ENCODE peak calls at places on chromosome 16, in five cellular contexts. F is right lobe of liver, Z is breast epithelium, I is OCI-LY7, P is Peyer's patch. C is an unnamed sample.

GRCh38 chr16:5060073-5060641 is 5.6 kb downstream of the C16orf89 start:
- DNase-seq in P (no peak), Z (no peak), F (no peak), I (no peak), C (peak; percentile 46)

GRCh38 chr16:55703003-55704001 is 47.5 kb downstream of the SLC6A2 start:
- DNase-seq in I (peak; percentile 44), P (no peak), Z (no peak), F (no peak), C (no peak)

GRCh38 chr16:4805231-4805630 is 2.8 kb upstream of the ROGDI start:
- DNase-seq in F (no peak), P (no peak), Z (no peak), I (no peak), C (no peak)

GRCh38 chr16:12682441-12682840 is 121.2 kb downstream of the CPPED1 start:
- DNase-seq in I (no peak), Z (no peak), F (no peak), P (no peak), C (no peak)

GRCh38 chr16:68707341-68708152 is 29.5 kb upstream of the CDH1 start:
- DNase-seq in F (no peak), Z (peak; percentile 88), P (no peak), I (no peak), C (no peak)

GRCh38 chr16:2969545-2970521 is 685 bp downstream of the PAQR4 start:
- DNase-seq in Z (no peak), I (peak; percentile 87), P (peak; percentile 61), F (peak; percentile 63), C (peak; percentile 92)

GRCh38 chr16:11254913-11255736 is 879 bp downstream of the SOCS1 start:
- DNase-seq in P (peak; percentile 75), I (peak; percentile 85), Z (peak; percentile 63), F (peak; percentile 42), C (no peak)

GRCh38 chr16:46947900-46948547 is 25.4 kb downstream of the DNAJA2 start:
- DNase-seq in I (peak; percentile 67), F (no peak), Z (no peak), P (no peak), C (peak; percentile 64)

GRCh38 chr16:19168173-19169080 is at the start of gene SYT17:
- DNase-seq in I (no peak), P (no peak), Z (no peak), F (peak; percentile 55), C (peak; percentile 74)

GRCh38 chr16:86432691-86433090 is 77.6 kb upstream of the FOXF1 start:
- DNase-seq in P (no peak), I (no peak), Z (no peak), F (no peak), C (no peak)

GRCh38 chr16:11380836-11381235 is 35.6 kb downstream of the RMI2 start:
- DNase-seq in I (no peak), F (no peak), Z (no peak), P (no peak), C (peak; percentile 18)

GRCh38 chr16:66325977-66326376 is 40.5 kb upstream of the CDH5 start:
- DNase-seq in I (no peak), P (no peak), F (no peak), Z (no peak), C (no peak)

GRCh38 chr16:29009050-29009837 is 24.4 kb downstream of the LAT start:
- DNase-seq in F (no peak), I (no peak), Z (no peak), P (no peak), C (no peak)

GRCh38 chr16:5000573-5001001 is 33.1 kb downstream of the NAGPA start:
- DNase-seq in Z (no peak), I (no peak), P (no peak), F (no peak), C (peak; percentile 41)

GRCh38 chr16:21663889-21664647 is at the start of gene OTOA:
- DNase-seq in F (peak; percentile 23), I (no peak), P (peak; percentile 40), Z (no peak), C (peak; percentile 87)

GRCh38 chr16:86062271-86062965 is 163.5 kb downstream of the IRF8 start:
- DNase-seq in P (no peak), I (no peak), F (no peak), Z (no peak), C (peak; percentile 42)

GRCh38 chr16:87463722-87464690 is 28.8 kb downstream of the ZCCHC14 start:
- DNase-seq in I (peak; percentile 13), P (no peak), F (no peak), Z (no peak), C (no peak)

GRCh38 chr16:87952751-87953150 is 1.5 kb downstream of the BANP start:
- DNase-seq in I (no peak), Z (no peak), P (no peak), F (no peak), C (no peak)

GRCh38 chr16:56547120-56547948 is 17.5 kb upstream of the MT4 start:
- DNase-seq in I (peak; percentile 54), Z (no peak), P (no peak), F (no peak), C (no peak)

GRCh38 chr16:30820952-30821421 is 34.0 kb upstream of the ZNF629 start:
- DNase-seq in I (no peak), P (no peak), F (no peak), Z (no peak), C (no peak)

GRCh38 chr16:63287411-63287810 is 1251.2 kb upstream of the CDH8 start:
- DNase-seq in Z (no peak), P (no peak), I (no peak), F (no peak), C (no peak)

GRCh38 chr16:5175263-5175662 is 77.7 kb upstream of the EEF2KMT start:
- DNase-seq in I (no peak), F (no peak), P (no peak), Z (no peak), C (no peak)

GRCh38 chr16:84281077-84281476 is 13.6 kb upstream of the WFDC1 start:
- DNase-seq in Z (no peak), F (no peak), I (peak; percentile 56), P (no peak), C (no peak)

GRCh38 chr16:27448531-27449433 is 46.8 kb downstream of the IL21R start:
- DNase-seq in P (no peak), Z (no peak), I (no peak), F (no peak), C (no peak)

GRCh38 chr16:50924759-50925545 is 183.1 kb downstream of the CYLD start:
- DNase-seq in P (no peak), Z (no peak), F (no peak), I (no peak), C (no peak)

GRCh38 chr16:49467540-49468372 is 94.2 kb downstream of the C16orf78 start:
- DNase-seq in F (no peak), I (no peak), P (no peak), Z (no peak), C (peak; percentile 57)

GRCh38 chr16:67458121-67458641 is 22.8 kb downstream of the ATP6V0D1 start:
- DNase-seq in F (no peak), I (no peak), P (no peak), Z (no peak), C (no peak)

GRCh38 chr16:67454104-67454503 is 23.2 kb downstream of the HSD11B2 start:
- DNase-seq in F (no peak), I (no peak), Z (no peak), P (no peak), C (no peak)

GRCh38 chr16:67454852-67455251 is 23.9 kb downstream of the HSD11B2 start:
- DNase-seq in P (no peak), F (no peak), I (no peak), Z (no peak), C (no peak)

GRCh38 chr16:67457611-67458010 is 23.3 kb downstream of the ATP6V0D1 start:
- DNase-seq in P (no peak), F (no peak), I (no peak), Z (no peak), C (no peak)

GRCh38 chr16:67456383-67457140 is 24.4 kb downstream of the ATP6V0D1 start:
- DNase-seq in I (no peak), Z (no peak), P (no peak), F (no peak), C (no peak)
- TF ChIP-seq CTCF in I (peak; percentile 63), Z (peak; percentile 82), P (peak; percentile 78), F (peak; percentile 41), C (peak; percentile 12)

GRCh38 chr16:349211-349610 is 3.3 kb downstream of the AXIN1 start:
- DNase-seq in P (no peak), I (no peak), F (no peak), Z (no peak), C (peak; percentile 78)

GRCh38 chr16:352547-353403 is at the start of gene AXIN1:
- DNase-seq in F (peak; percentile 100), I (peak; percentile 98), Z (peak; percentile 100), P (peak; percentile 100), C (peak; percentile 100)

GRCh38 chr16:351804-352520 is 561 bp downstream of the AXIN1 start:
- DNase-seq in Z (no peak), P (no peak), I (no peak), F (peak; percentile 54), C (peak; percentile 93)

GRCh38 chr16:347203-347602 is 5.3 kb downstream of the AXIN1 start:
- DNase-seq in P (no peak), Z (no peak), I (no peak), F (no peak), C (no peak)

DNA sequence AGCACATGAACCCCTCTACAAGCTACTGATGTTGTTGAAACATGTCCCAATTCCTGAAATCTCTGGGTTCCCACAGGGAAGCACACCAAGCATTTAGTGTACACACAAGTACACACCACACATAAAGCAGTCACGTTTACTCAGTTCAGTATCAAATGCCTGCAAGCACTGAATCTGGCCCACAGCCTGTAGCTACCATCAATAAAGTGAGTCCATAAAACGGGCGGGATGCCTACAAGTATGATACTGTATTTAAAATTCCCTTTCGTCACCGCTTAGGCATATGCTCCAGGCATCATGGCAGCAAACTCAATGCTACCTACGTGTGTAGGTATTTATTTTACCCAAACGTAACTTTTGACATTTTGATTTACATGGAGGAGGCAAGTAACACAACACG is 2.3 kb downstream of the AXIN1 start:
- DNase-seq in F (no peak), Z (no peak), P (no peak), I (no peak), C (no peak)
- H3K4me1 ChIP-seq in F (peaks cover 11% of the 10 kb centered on the region), Z (peaks cover 5% of the 10 kb centered on the region), P (no peaks in the 10 kb centered on the region), I (peaks cover 22% of the 10 kb centered on the region), C (peaks cover 73% of the 10 kb centered on the region)

DNA sequence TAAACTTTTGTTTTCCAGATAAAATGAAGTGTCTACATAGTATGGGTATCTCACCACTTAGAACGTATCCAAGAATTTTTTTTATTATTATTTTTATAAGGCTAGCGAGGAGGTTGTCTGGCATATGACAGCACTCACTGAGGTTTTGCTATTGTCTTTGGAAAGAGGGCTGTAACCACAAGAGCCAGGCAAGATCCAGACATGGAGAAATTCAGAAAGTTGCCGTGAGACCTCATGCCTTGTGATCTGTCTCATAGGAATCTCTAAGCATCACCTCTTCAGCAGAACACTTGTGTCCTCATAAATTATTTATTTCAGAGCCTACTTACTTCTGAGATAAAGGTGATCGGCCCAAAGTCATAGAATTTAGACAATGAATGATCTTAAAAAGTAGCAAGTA is 410.8 kb downstream of the CDH11 start:
- DNase-seq in Z (no peak), F (no peak), I (no peak), P (no peak), C (no peak)
- TF ChIP-seq CTCF in Z (no peak), F (no peak), I (no peak), P (no peak), C (no peak)

DNA sequence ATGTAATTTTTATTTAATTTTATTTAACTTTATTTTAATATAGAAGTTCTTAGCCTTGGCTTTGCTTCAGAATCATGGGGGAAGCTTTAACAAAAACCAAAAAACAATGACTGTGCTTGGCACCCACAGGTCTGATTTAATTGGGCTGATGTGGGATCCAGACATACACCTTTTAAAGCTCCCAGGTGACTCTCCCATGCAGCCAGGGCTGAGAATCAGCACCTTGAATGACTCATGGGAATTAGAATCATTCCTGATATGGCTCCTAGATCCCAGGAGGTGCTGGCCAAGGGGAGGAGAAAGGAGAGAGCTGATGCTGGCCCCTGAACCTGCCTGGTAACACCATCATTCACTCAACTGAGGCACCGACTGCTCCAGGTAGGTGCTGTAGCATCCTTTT is 240.7 kb downstream of the PARN start:
- DNase-seq in Z (no peak), I (no peak), F (no peak), P (no peak), C (no peak)
- H3K4me1 ChIP-seq in Z (no peaks in the 10 kb centered on the region), I (peaks cover 29% of the 10 kb centered on the region), F (no peaks in the 10 kb centered on the region), P (no peaks in the 10 kb centered on the region), C (no peaks in the 10 kb centered on the region)